ENCODE peak calls at places on chromosomes 16 and 17, in six cellular contexts. G, L, O, V, C and P are unnamed samples.

GRCh38 chr17:66306413-66306812 is 4.0 kb downstream of the PRKCA start:
- DNase-seq in G (no peak), L (no peak), O (no peak), V (no peak), C (peak), P (no peak)

GRCh38 chr16:88524973-88525662 is 45.1 kb upstream of the ZC3H18 start:
- DNase-seq in G (peak), L (no peak), O (no peak), V (peak), C (no peak), P (no peak)

GRCh38 chr17:5922476-5922875 is 147.7 kb upstream of the WSCD1 start:
- DNase-seq in G (no peak), L (no peak), O (no peak), V (no peak), C (no peak), P (no peak)

GRCh38 chr17:3739422-3740124 is 15.9 kb downstream of the HASPIN start:
- DNase-seq in G (no peak), L (no peak), O (no peak), V (no peak), C (no peak), P (no peak)

GRCh38 chr17:66992911-66993310 is 28.4 kb downstream of the CACNG4 start:
- DNase-seq in G (no peak), L (no peak), O (no peak), V (no peak), C (no peak), P (no peak)

GRCh38 chr17:48011405-48012150 is 26.0 kb downstream of the COPZ2 start:
- DNase-seq in G (peak), L (peak), O (no peak), V (no peak), C (peak), P (peak)

GRCh38 chr16:89268585-89268984 is 51.1 kb downstream of the ZNF778 start:
- DNase-seq in G (no peak), L (no peak), O (no peak), V (no peak), C (no peak), P (no peak)

GRCh38 chr17:4548721-4549531 is 6.3 kb downstream of the MYBBP1A start:
- DNase-seq in G (no peak), L (peak), O (peak), V (no peak), C (no peak), P (no peak)

GRCh38 chr16:48558269-48558915 is 51.6 kb downstream of the N4BP1 start:
- DNase-seq in G (no peak), L (no peak), O (no peak), V (no peak), C (no peak), P (no peak)

GRCh38 chr17:49183801-49184200 is 26.6 kb downstream of the GNGT2 start:
- DNase-seq in G (no peak), L (no peak), O (no peak), V (no peak), C (no peak), P (no peak)

GRCh38 chr17:17044846-17045561 is 2.7 kb downstream of the MPRIP start:
- DNase-seq in G (peak), L (no peak), O (no peak), V (no peak), C (peak), P (peak)

GRCh38 chr17:19759934-19760530 is 11.9 kb upstream of the ALDH3A1 start:
- DNase-seq in G (peak), L (no peak), O (no peak), V (no peak), C (no peak), P (no peak)

GRCh38 chr16:67893791-67894399 is 841 bp downstream of the PSKH1 start:
- DNase-seq in G (no peak), L (peak), O (no peak), V (no peak), C (no peak), P (no peak)

GRCh38 chr16:70432800-70433455 is 6.0 kb downstream of the ST3GAL2 start:
- DNase-seq in G (no peak), L (no peak), O (no peak), V (no peak), C (no peak), P (no peak)
- H3K27ac ChIP-seq in G (peak), L (peak), O (no peak), V (no peak), C (peak), P (peak)

DNA sequence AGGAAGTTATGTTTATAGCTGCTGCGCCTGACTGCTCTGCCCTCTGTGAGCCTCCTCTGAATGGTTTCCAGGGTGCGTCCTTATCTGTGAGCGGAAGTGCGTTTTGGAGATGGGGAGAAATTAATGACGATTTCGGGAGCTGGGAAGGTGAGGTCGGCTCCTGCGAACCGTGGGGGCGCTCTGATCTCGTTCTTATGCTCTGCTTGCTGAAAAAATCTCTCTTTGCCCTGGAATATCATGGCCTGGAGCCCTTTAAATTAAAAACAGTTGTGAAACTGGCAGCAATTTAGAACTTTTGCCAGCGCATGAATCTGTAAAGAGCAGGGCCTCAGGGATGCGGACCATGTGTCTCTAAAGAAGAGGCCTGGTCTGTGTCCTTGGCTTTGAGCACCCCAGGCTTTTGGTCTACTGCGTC is 135.8 kb upstream of the ZFHX3 start:
- DNase-seq in G (no peak), L (no peak), O (no peak), V (no peak), C (no peak), P (no peak)
- H3K27ac ChIP-seq in G (no peak), L (no peak), O (no peak), V (no peak), C (no peak), P (no peak)

DNA sequence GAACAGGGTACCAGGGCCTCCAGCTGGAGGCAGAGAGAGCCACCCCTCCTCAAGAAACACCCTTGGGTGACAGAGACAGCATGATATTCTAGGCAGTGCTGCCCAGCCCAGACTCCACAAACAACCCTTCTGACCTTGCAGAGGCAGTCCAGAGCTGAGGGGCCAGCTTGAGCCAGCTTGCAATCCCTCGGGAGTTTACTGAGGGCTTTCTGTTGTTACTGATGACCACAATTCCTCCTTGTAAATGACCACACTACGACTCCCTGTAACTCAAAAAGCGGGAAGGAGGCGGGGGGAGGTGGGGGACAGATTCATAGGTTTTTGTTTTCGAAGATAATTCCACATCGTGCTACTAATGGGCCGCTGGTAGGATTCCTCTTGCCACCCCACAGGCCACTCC is 18.7 kb upstream of the MNT start:
- DNase-seq in G (no peak), L (no peak), O (no peak), V (no peak), C (no peak), P (no peak)
- H3K27ac ChIP-seq in G (peak), L (peak), O (no peak), V (no peak), C (no peak), P (no peak)

GRCh38 chr17:13253746-13254410 is 236.1 kb upstream of the ELAC2 start:
- DNase-seq in G (no peak), L (no peak), O (no peak), V (no peak), C (no peak), P (no peak)

GRCh38 chr17:13256545-13256944 is 238.7 kb upstream of the ELAC2 start:
- DNase-seq in G (no peak), L (no peak), O (no peak), V (no peak), C (no peak), P (no peak)
- H3K27ac ChIP-seq in G (no peak), L (no peak), O (no peak), V (no peak), C (no peak), P (no peak)

GRCh38 chr16:57757326-57757786 is 21.8 kb downstream of the KATNB1 start:
- DNase-seq in G (peak), L (peak), O (peak), V (peak), C (peak), P (peak)
- H3K27ac ChIP-seq in G (peak), L (peak), O (no peak), V (no peak), C (no peak), P (no peak)

DNA sequence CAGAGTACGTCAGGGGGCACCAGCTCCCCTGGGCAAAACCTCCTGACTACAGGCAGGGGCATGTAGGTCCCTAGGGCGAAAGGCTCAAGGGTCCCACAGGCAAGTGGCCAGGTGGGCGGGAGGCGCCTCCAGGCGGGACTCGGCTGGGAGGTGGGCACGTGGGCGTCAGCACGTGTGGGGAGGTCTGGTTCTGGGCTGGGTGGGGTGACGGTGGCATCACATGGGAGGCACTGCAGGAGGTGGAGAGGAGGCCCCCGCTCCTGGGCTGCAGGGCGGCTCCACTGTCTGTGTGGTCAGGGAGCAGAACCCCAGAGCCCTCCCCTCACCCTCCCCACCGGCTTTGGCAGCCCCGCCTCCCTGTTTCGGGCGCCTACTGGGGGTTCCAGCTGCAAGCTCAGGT is 52.7 kb downstream of the ACTG1 start:
- DNase-seq in G (no peak), L (no peak), O (no peak), V (no peak), C (no peak), P (no peak)
- H3K27ac ChIP-seq in G (no peak), L (peak), O (no peak), V (no peak), C (no peak), P (no peak)

GRCh38 chr17:1941241-1942065 is 83.7 kb downstream of the RTN4RL1 start:
- DNase-seq in G (no peak), L (no peak), O (no peak), V (no peak), C (no peak), P (no peak)
- H3K27ac ChIP-seq in G (no peak), L (no peak), O (no peak), V (no peak), C (no peak), P (no peak)

GRCh38 chr17:57781386-57782050 is 36.4 kb upstream of the CCDC182 start:
- DNase-seq in G (no peak), L (no peak), O (no peak), V (no peak), C (no peak), P (no peak)
- H3K27ac ChIP-seq in G (no peak), L (no peak), O (no peak), V (no peak), C (no peak), P (no peak)

DNA sequence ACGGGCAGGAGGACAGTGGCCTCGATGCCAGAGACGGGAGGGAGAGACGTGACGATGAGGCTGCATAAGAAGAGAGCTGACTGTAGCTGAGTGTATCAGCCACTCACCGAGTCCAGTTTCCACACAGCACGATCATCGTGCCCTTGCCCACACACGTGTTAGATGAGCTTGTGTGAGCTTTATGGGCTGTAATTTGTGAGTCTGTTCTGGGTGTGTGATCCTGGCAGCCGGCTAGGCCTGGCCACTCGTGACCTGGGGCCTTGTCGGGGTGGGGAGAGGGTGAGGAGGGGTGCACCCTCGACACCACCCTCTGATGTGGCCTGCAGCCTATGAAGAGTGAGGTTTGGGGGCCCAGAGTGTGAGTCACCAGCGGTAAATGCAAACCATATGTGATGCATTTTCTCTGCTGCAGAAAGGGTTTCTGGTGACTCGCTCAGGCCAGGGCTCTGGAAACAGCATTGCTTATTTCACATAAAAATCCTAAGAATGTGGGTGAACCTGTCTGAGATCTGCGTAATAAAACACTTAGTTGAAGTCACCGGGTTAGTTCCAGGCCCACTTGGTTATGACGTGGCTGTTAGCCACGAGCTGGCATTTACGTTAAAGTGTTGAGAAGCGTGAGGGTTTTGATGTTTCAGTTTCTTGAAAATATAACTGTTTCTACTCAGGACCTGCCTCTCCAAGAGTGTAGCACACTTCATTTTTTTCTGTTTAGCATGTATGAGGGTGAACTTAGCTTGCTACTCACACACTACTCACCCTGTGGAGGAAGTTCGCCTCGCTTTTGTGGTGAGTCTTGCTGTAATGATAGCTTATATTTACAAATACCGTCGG is 4.2 kb downstream of the METRNL start:
- DNase-seq in G (no peak), L (peak), O (no peak), V (no peak), C (peak), P (peak)
- H3K27ac ChIP-seq in G (peak), L (peak), O (no peak), V (no peak), C (peak), P (peak)